ENCODE peak calls at places on chromosomes 1 and 21, in eight cellular contexts. V is OCI-LY7, A is heart left ventricle, J is transverse colon, T is neural progenitor cell, B is psoas muscle, K is H1, L is sigmoid colon. Z is an unnamed sample.

GRCh38 chr1:51295926-51296325 is 34.4 kb downstream of the TTC39A start:
- DNase-seq in V (no peak), A (no peak), J (no peak), T (no peak), B (no peak), K (no peak), L (no peak), Z (no peak)

GRCh38 chr21:37557261-37557950 is 190.8 kb downstream of the DYRK1A start:
- DNase-seq in V (peak; percentile 63), A (no peak), J (no peak), T (no peak), B (no peak), K (no peak), L (no peak), Z (no peak)

GRCh38 chr1:41810446-41810845 is 108.3 kb downstream of the HIVEP3 start:
- DNase-seq in V (peak; percentile 46), A (no peak), J (no peak), T (peak; percentile 74), B (no peak), K (peak; percentile 67), L (no peak), Z (no peak)

GRCh38 chr1:221187174-221187573 is 307.9 kb downstream of the HLX start:
- DNase-seq in V (no peak), A (no peak), J (no peak), T (no peak), B (no peak), K (no peak), L (no peak), Z (no peak)

GRCh38 chr21:25910809-25911208 is 176.0 kb downstream of the GABPA start:
- DNase-seq in V (no peak), A (no peak), J (no peak), T (no peak), B (no peak), K (no peak), L (no peak), Z (no peak)

GRCh38 chr1:39269349-39269748 is 64.9 kb downstream of the MACF1 start:
- DNase-seq in V (peak; percentile 22), A (no peak), J (no peak), T (no peak), B (no peak), K (no peak), L (no peak), Z (no peak)

GRCh38 chr1:9493326-9493725 is 45.9 kb upstream of the SLC25A33 start:
- DNase-seq in V (no peak), A (no peak), J (no peak), T (no peak), B (no peak), K (no peak), L (no peak), Z (no peak)

GRCh38 chr1:30810416-30811105 is 53.0 kb upstream of the LAPTM5 start:
- DNase-seq in V (no peak), A (no peak), J (no peak), T (no peak), B (no peak), K (no peak), L (no peak), Z (no peak)

GRCh38 chr1:196466656-196467055 is 141.6 kb downstream of the KCNT2 start:
- DNase-seq in V (no peak), A (no peak), J (no peak), T (no peak), B (no peak), K (no peak), L (no peak), Z (no peak)

GRCh38 chr1:167695756-167696561 is 25.8 kb upstream of the MPZL1 start:
- DNase-seq in V (no peak), A (no peak), J (no peak), T (no peak), B (no peak), K (no peak), L (no peak), Z (no peak)

GRCh38 chr1:198056255-198056654 is 100.5 kb upstream of the NEK7 start:
- DNase-seq in V (peak; percentile 14), A (no peak), J (no peak), T (peak; percentile 50), B (no peak), K (peak; percentile 75), L (no peak), Z (no peak)

GRCh38 chr1:62682531-62682930 is 5.7 kb downstream of the DOCK7 start:
- DNase-seq in V (no peak), A (no peak), J (no peak), T (no peak), B (no peak), K (no peak), L (no peak), Z (no peak)

GRCh38 chr1:180778782-180779398 is 133.8 kb upstream of the KIAA1614 start:
- DNase-seq in V (peak; percentile 25), A (no peak), J (no peak), T (peak; percentile 7), B (no peak), K (no peak), L (no peak), Z (no peak)

GRCh38 chr1:8495928-8496401 is 178.1 kb downstream of the SLC45A1 start:
- DNase-seq in V (peak; percentile 40), A (no peak), J (no peak), T (no peak), B (no peak), K (no peak), L (no peak), Z (no peak)

GRCh38 chr1:50481142-50481736 is 58.0 kb upstream of the DMRTA2 start:
- DNase-seq in V (no peak), A (no peak), J (no peak), T (no peak), B (no peak), K (no peak), L (no peak), Z (no peak)

GRCh38 chr1:226889616-226890330 is 19.4 kb downstream of the PSEN2 start:
- DNase-seq in V (no peak), A (no peak), J (no peak), T (no peak), B (no peak), K (no peak), L (no peak), Z (no peak)

DNA sequence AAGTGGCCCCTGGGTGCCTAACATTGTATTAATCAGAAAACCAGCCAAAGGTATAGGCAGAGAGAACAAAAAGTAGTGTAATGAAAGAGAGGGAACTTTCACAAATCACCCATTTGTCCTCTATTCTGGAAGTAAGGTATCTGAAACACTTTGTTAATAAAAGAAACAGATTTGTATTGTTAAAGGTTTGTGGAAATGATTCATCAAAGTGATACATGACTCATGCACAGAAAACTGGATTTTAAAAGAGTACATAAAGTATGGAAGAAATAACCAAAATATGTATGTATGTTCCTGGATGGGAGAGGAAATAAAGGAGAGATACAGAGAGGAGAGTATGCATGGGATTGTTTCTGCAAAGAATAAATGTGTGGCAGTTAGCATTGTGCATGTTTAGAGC is 126.8 kb downstream of the RGS21 start:
- DNase-seq in V (no peak), A (no peak), J (no peak), T (no peak), B (no peak), K (no peak), L (no peak), Z (no peak)
- H3K27ac ChIP-seq in V (no peak overlapping the region), A (no peak overlapping the region), J (no peak overlapping the region), T (no peak overlapping the region), B (no peak overlapping the region), K (no peak overlapping the region), L (no peak overlapping the region), Z (no peak overlapping the region)

GRCh38 chr1:155128755-155129473 is 1.2 kb downstream of the EFNA1 start:
- DNase-seq in V (no peak), A (peak; percentile 74), J (peak; percentile 85), T (no peak), B (peak; percentile 26), K (peak; percentile 66), L (peak; percentile 69), Z (no peak)
- H3K4me1 ChIP-seq in V (peaks cover 4% of the 10 kb centered on the region), A (peaks cover 80% of the 10 kb centered on the region), J (peaks cover 62% of the 10 kb centered on the region), T (peaks cover 59% of the 10 kb centered on the region), B (peaks cover 24% of the 10 kb centered on the region), K (peaks cover 40% of the 10 kb centered on the region), L (no peaks in the 10 kb centered on the region), Z (no peaks in the 10 kb centered on the region)

GRCh38 chr1:3518756-3519155 is 64.3 kb downstream of the ARHGEF16 start:
- DNase-seq in V (no peak), A (no peak), J (no peak), T (no peak), B (no peak), K (no peak), L (no peak), Z (no peak)

GRCh38 chr1:3516481-3516869 is 62.0 kb downstream of the ARHGEF16 start:
- DNase-seq in V (no peak), A (no peak), J (no peak), T (no peak), B (no peak), K (no peak), L (no peak), Z (no peak)

GRCh38 chr1:3516911-3517310 is 62.4 kb downstream of the ARHGEF16 start:
- DNase-seq in V (no peak), A (no peak), J (no peak), T (no peak), B (no peak), K (no peak), L (no peak), Z (no peak)

GRCh38 chr1:3519301-3519885 is 64.9 kb downstream of the ARHGEF16 start:
- DNase-seq in V (no peak), A (no peak), J (no peak), T (no peak), B (no peak), K (no peak), L (no peak), Z (no peak)

DNA sequence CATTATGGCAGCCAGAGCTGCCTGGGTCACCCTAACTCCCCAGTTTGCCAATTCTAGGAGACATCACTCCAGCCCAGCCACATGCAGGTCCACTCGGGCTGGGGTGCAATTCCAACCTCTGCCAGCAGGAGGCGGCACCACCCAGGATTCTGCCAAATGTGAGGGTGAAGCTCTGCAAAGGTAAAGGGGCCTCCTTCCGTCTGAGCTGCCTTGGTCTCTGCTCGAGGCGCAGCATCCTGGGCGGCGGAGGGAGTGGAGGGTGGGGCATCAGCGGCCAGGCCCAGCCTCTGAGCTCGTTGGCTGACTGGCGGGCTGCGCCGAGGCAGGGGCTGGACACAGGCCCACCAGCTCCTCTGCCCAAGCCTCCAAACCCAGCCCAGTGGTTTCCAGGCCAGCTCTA is 63.8 kb downstream of the ARHGEF16 start:
- DNase-seq in V (no peak), A (no peak), J (no peak), T (no peak), B (no peak), K (peak; percentile 87), L (no peak), Z (no peak)
- TF ChIP-seq CTCF in V (peak; percentile 69), A (peak; percentile 56), J (peak; percentile 19), T (peak; percentile 59), B (peak; percentile 62), K (peak; percentile 73), L (peak; percentile 32), Z (no peak)

DNA sequence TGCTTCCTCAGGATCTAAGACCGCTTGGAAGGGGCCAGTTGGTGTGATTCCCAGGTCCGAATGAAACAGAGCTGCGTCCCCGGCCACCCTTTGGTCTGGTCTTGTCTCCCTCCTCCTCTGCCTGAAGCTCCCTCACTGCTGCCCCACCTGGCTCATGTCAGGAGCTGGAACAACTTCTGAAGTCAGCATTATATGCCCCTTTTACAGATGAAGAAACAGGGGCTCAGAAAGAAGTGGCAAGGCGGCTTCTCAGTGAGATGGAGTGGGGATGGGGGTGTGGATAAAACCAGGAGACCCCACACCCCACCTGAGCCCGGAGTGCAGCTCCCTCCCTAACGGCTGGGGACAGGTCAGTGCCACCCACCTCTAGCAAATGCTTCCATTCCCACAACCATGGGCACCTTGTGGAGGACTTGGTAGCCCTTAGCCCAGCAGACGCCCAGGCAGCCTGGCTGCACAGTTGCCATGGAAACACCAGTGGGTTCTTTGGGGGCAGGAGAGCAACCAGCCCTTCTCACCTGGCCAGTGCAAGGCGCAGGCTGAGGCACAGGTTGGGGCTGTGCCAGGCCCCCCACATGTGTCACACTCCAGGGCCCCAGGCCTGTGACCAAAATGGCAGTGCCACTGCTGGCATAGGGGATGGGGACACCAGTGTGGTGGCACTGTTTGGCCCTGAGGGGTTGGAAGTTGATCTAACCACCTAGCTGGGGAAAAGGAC is 31.9 kb upstream of the ECE1 start:
- DNase-seq in V (no peak), A (no peak), J (no peak), T (no peak), B (no peak), K (no peak), L (peak; percentile 70), Z (no peak)
- H3K27ac ChIP-seq in V (no peak overlapping the region), A (peak overlapping the region; percentile 6), J (peak overlapping the region; percentile 82), T (no peak overlapping the region), B (peak overlapping the region; percentile 53), K (peak overlapping the region; percentile 13), L (peak overlapping the region; percentile 86), Z (no peak overlapping the region)